ENCODE peak calls at places on chromosomes 16 and 17, in five cellular contexts. One of them, this sample, is unnamed.
A peak's percentile ranks its signal among the peaks of the same experiment; 100 is the strongest.

GRCh38 chr17:1039511-1040215 is 42.7 kb downstream of the TIMM22 start:
- DNase-seq in colonic mucosa: peak; percentile 45
- DNase-seq in CD4-positive, alpha-beta T cell: no peak
- DNase-seq in AG10803: no peak
- DNase-seq in activated CD8-positive, alpha-beta T cell treated with anti-CD3 and anti-CD28 coated beads for 36 hours: no peak
- DNase-seq in this sample: peak; percentile 62

GRCh38 chr16:27214084-27214961 is 11.0 kb downstream of the KDM8 start:
- DNase-seq in colonic mucosa: peak; percentile 73
- DNase-seq in activated CD8-positive, alpha-beta T cell treated with anti-CD3 and anti-CD28 coated beads for 36 hours: no peak
- DNase-seq in AG10803: no peak
- DNase-seq in CD4-positive, alpha-beta T cell: no peak
- DNase-seq in this sample: no peak

GRCh38 chr16:19119564-19119963 is 5.8 kb downstream of the ITPRIPL2 start:
- DNase-seq in AG10803: peak; percentile 87
- DNase-seq in CD4-positive, alpha-beta T cell: no peak
- DNase-seq in activated CD8-positive, alpha-beta T cell treated with anti-CD3 and anti-CD28 coated beads for 36 hours: no peak
- DNase-seq in colonic mucosa: no peak
- DNase-seq in this sample: no peak

GRCh38 chr17:59533694-59534093 is 31.7 kb upstream of the DHX40 start:
- DNase-seq in CD4-positive, alpha-beta T cell: no peak
- DNase-seq in AG10803: no peak
- DNase-seq in activated CD8-positive, alpha-beta T cell treated with anti-CD3 and anti-CD28 coated beads for 36 hours: no peak
- DNase-seq in colonic mucosa: no peak
- DNase-seq in this sample: no peak

GRCh38 chr16:11857161-11857560 is 5.8 kb upstream of the RSL1D1 start:
- DNase-seq in AG10803: peak; percentile 26
- DNase-seq in colonic mucosa: no peak
- DNase-seq in CD4-positive, alpha-beta T cell: no peak
- DNase-seq in activated CD8-positive, alpha-beta T cell treated with anti-CD3 and anti-CD28 coated beads for 36 hours: no peak
- DNase-seq in this sample: no peak

GRCh38 chr17:27338536-27338985 is 44.6 kb downstream of the WSB1 start:
- DNase-seq in AG10803: no peak
- DNase-seq in colonic mucosa: no peak
- DNase-seq in CD4-positive, alpha-beta T cell: no peak
- DNase-seq in activated CD8-positive, alpha-beta T cell treated with anti-CD3 and anti-CD28 coated beads for 36 hours: no peak
- DNase-seq in this sample: no peak

GRCh38 chr16:56749806-56750491 is 20.0 kb downstream of the NUP93 start:
- DNase-seq in colonic mucosa: no peak
- DNase-seq in CD4-positive, alpha-beta T cell: no peak
- DNase-seq in activated CD8-positive, alpha-beta T cell treated with anti-CD3 and anti-CD28 coated beads for 36 hours: no peak
- DNase-seq in AG10803: no peak
- DNase-seq in this sample: no peak

GRCh38 chr16:79253100-79253631 is 347.4 kb downstream of the MAF start:
- DNase-seq in AG10803: no peak
- DNase-seq in activated CD8-positive, alpha-beta T cell treated with anti-CD3 and anti-CD28 coated beads for 36 hours: no peak
- DNase-seq in CD4-positive, alpha-beta T cell: no peak
- DNase-seq in colonic mucosa: peak; percentile 33
- DNase-seq in this sample: no peak

GRCh38 chr16:89020925-89021595 is 44.1 kb upstream of the CBFA2T3 start:
- DNase-seq in colonic mucosa: no peak
- DNase-seq in activated CD8-positive, alpha-beta T cell treated with anti-CD3 and anti-CD28 coated beads for 36 hours: no peak
- DNase-seq in CD4-positive, alpha-beta T cell: no peak
- DNase-seq in AG10803: no peak
- DNase-seq in this sample: no peak

GRCh38 chr16:9595393-9595792 is 503.9 kb downstream of the HAPSTR1 start:
- DNase-seq in CD4-positive, alpha-beta T cell: no peak
- DNase-seq in activated CD8-positive, alpha-beta T cell treated with anti-CD3 and anti-CD28 coated beads for 36 hours: no peak
- DNase-seq in AG10803: no peak
- DNase-seq in colonic mucosa: no peak
- DNase-seq in this sample: no peak

GRCh38 chr16:7456221-7456620 is 123.6 kb downstream of the RBFOX1 start:
- DNase-seq in colonic mucosa: no peak
- DNase-seq in activated CD8-positive, alpha-beta T cell treated with anti-CD3 and anti-CD28 coated beads for 36 hours: no peak
- DNase-seq in CD4-positive, alpha-beta T cell: no peak
- DNase-seq in AG10803: no peak
- DNase-seq in this sample: no peak

GRCh38 chr16:52569296-52569695 is 22.4 kb upstream of the TOX3 start:
- DNase-seq in CD4-positive, alpha-beta T cell: no peak
- DNase-seq in activated CD8-positive, alpha-beta T cell treated with anti-CD3 and anti-CD28 coated beads for 36 hours: no peak
- DNase-seq in colonic mucosa: no peak
- DNase-seq in AG10803: no peak
- DNase-seq in this sample: no peak

GRCh38 chr17:72754513-72754912 is 338.0 kb downstream of the SLC39A11 start:
- DNase-seq in AG10803: no peak
- DNase-seq in colonic mucosa: no peak
- DNase-seq in CD4-positive, alpha-beta T cell: no peak
- DNase-seq in activated CD8-positive, alpha-beta T cell treated with anti-CD3 and anti-CD28 coated beads for 36 hours: no peak
- DNase-seq in this sample: no peak

DNA sequence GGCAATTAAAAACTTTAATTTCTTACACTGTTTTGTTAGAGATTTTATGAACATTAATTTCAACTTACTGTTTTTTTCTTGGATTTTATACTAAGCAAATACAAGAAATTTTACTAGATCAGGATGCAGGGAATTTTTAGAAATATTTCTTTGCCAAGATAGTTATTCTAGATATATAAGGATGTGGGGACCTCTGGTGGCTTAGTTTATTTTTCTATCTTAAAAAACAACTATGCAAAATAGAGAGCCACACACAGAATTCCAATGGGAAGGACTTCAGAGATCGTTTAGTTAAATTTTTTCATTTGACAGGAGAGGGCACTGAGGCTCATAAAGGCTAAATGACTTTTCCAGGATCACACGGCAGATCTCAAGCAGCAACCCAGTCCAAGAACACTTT is 23.0 kb upstream of the CAPNS2 start:
- DNase-seq in activated CD8-positive, alpha-beta T cell treated with anti-CD3 and anti-CD28 coated beads for 36 hours: no peak
- DNase-seq in colonic mucosa: no peak
- DNase-seq in AG10803: peak; percentile 41
- DNase-seq in CD4-positive, alpha-beta T cell: no peak
- DNase-seq in this sample: no peak
- TF ChIP-seq CTCF in activated CD8-positive, alpha-beta T cell treated with anti-CD3 and anti-CD28 coated beads for 36 hours: no peak
- TF ChIP-seq CTCF in colonic mucosa: no peak
- TF ChIP-seq CTCF in AG10803: peak; percentile 50
- TF ChIP-seq CTCF in CD4-positive, alpha-beta T cell: no peak
- TF ChIP-seq CTCF in this sample: no peak

GRCh38 chr17:78674595-78675315 is 97.6 kb upstream of the DNAH17 start:
- DNase-seq in activated CD8-positive, alpha-beta T cell treated with anti-CD3 and anti-CD28 coated beads for 36 hours: no peak
- DNase-seq in colonic mucosa: no peak
- DNase-seq in AG10803: no peak
- DNase-seq in CD4-positive, alpha-beta T cell: no peak
- DNase-seq in this sample: no peak

GRCh38 chr17:78673395-78673794 is 96.2 kb upstream of the DNAH17 start:
- DNase-seq in AG10803: no peak
- DNase-seq in activated CD8-positive, alpha-beta T cell treated with anti-CD3 and anti-CD28 coated beads for 36 hours: no peak
- DNase-seq in CD4-positive, alpha-beta T cell: no peak
- DNase-seq in colonic mucosa: no peak
- DNase-seq in this sample: no peak

GRCh38 chr17:78674156-78674555 is 97.0 kb upstream of the DNAH17 start:
- DNase-seq in CD4-positive, alpha-beta T cell: no peak
- DNase-seq in colonic mucosa: no peak
- DNase-seq in AG10803: no peak
- DNase-seq in activated CD8-positive, alpha-beta T cell treated with anti-CD3 and anti-CD28 coated beads for 36 hours: no peak
- DNase-seq in this sample: no peak

GRCh38 chr17:78671607-78672404 is 94.6 kb upstream of the DNAH17 start:
- DNase-seq in CD4-positive, alpha-beta T cell: no peak
- DNase-seq in colonic mucosa: no peak
- DNase-seq in AG10803: no peak
- DNase-seq in activated CD8-positive, alpha-beta T cell treated with anti-CD3 and anti-CD28 coated beads for 36 hours: no peak
- DNase-seq in this sample: no peak

DNA sequence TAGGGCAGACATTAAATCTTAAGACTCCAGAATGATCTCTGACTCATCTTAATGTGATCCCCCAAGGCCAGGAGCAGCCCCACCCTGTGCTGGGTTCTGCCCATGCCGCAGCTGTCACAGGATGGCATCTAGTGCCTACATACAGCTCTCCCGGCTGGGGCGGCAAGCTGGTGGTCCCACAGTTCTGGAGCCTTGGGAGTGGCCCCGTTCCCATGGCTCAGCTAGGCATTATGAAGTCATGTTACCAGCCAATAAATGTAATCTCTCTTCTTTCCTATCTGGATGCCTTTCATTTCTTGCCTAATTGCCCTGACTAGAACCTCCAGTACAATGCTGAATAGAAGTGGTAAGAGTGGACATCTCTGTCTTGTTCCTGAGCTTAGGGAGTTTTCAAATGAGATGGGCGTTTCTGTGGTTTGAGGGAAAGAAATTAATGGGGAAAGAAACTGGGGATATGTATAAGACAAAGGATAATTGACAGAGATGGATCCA is 95.7 kb upstream of the DNAH17 start:
- DNase-seq in activated CD8-positive, alpha-beta T cell treated with anti-CD3 and anti-CD28 coated beads for 36 hours: no peak
- DNase-seq in AG10803: no peak
- DNase-seq in CD4-positive, alpha-beta T cell: no peak
- DNase-seq in colonic mucosa: no peak
- DNase-seq in this sample: no peak
- TF ChIP-seq CTCF in activated CD8-positive, alpha-beta T cell treated with anti-CD3 and anti-CD28 coated beads for 36 hours: no peak
- TF ChIP-seq CTCF in AG10803: no peak
- TF ChIP-seq CTCF in CD4-positive, alpha-beta T cell: no peak
- TF ChIP-seq CTCF in colonic mucosa: no peak
- TF ChIP-seq CTCF in this sample: no peak

DNA sequence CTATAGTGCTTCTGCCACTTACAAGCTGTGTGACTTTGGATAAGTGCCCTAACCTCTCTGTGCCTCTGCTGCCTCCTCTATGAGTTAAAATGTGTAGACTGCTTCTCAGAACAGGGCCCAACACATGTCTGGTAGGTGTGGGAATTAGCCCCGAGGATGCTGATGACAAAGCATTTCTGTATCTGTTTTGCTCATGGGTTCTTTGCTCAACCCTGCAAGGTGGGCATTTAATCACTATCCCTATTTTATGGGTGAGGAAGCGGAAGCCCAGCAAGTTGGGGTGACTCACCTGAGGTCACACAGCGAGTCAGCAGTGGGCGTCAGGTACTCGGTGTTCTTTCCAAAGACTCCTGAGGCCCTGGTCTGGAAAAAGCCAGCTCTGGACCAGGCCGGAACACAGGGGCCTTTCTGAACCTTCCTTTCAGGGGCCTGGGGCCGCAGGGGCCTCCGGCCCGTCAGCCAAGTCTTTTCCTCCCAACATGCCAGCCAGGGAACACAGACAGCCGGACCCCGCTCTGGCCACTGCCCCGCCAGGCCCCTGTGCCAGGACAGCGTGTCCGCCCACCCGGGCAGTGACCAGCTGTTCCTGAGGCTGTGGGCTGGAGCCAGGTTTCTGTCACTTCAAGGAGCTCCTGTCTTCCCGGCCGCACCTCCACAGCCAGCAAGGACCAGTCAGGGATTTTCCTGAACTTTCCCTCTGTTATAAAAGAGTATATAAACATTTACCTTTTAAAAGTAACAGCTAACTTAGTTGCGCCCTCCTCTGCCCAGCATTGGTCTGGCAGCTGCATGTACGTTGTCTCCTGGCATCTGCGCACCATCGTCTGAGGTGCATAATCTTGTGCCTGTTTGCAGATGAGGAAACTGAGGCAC is 62.5 kb downstream of the SREBF1 start:
- DNase-seq in activated CD8-positive, alpha-beta T cell treated with anti-CD3 and anti-CD28 coated beads for 36 hours: no peak
- DNase-seq in AG10803: no peak
- DNase-seq in colonic mucosa: peak; percentile 85
- DNase-seq in CD4-positive, alpha-beta T cell: no peak
- DNase-seq in this sample: no peak
- TF ChIP-seq CTCF in activated CD8-positive, alpha-beta T cell treated with anti-CD3 and anti-CD28 coated beads for 36 hours: no peak
- TF ChIP-seq CTCF in AG10803: peak; percentile 30
- TF ChIP-seq CTCF in colonic mucosa: peak; percentile 55
- TF ChIP-seq CTCF in CD4-positive, alpha-beta T cell: peak; percentile 28
- TF ChIP-seq CTCF in this sample: no peak

DNA sequence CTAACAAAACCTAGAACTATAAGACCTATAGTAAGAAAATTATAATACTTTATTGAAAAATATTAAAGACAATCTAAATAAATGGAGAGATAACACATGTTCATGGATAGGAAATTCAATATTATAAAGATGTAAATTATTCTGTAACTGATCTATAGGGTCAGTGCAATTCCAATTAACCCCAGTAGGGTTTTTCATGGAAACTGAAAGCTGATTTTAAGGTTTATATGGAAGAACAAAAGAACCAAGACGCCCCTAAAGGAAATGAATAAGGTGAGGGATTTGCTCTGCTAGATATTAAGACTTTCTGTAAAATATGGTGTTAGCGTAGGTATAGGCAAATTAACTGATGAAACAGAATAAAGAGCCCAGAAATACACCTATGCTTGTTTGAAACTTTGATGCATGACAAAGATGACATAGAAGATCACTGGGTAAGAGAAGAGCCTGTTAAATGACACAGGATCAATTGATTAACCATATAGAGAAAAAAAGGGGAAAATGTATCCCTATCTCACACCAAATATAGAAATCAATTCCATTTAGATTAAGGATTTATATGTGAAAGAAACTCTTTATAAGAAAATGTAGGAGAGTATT is 3.0 kb downstream of the ICAM2 start:
- DNase-seq in activated CD8-positive, alpha-beta T cell treated with anti-CD3 and anti-CD28 coated beads for 36 hours: no peak
- DNase-seq in CD4-positive, alpha-beta T cell: no peak
- DNase-seq in colonic mucosa: no peak
- DNase-seq in AG10803: no peak
- DNase-seq in this sample: no peak
- TF ChIP-seq CTCF in activated CD8-positive, alpha-beta T cell treated with anti-CD3 and anti-CD28 coated beads for 36 hours: peak; percentile 64
- TF ChIP-seq CTCF in CD4-positive, alpha-beta T cell: peak; percentile 38
- TF ChIP-seq CTCF in colonic mucosa: no peak
- TF ChIP-seq CTCF in AG10803: peak; percentile 36
- TF ChIP-seq CTCF in this sample: peak; percentile 83

GRCh38 chr16:46900464-46901235 is 16.5 kb downstream of the GPT2 start:
- DNase-seq in CD4-positive, alpha-beta T cell: no peak
- DNase-seq in activated CD8-positive, alpha-beta T cell treated with anti-CD3 and anti-CD28 coated beads for 36 hours: no peak
- DNase-seq in AG10803: no peak
- DNase-seq in colonic mucosa: no peak
- DNase-seq in this sample: no peak
- TF ChIP-seq CTCF in CD4-positive, alpha-beta T cell: no peak
- TF ChIP-seq CTCF in activated CD8-positive, alpha-beta T cell treated with anti-CD3 and anti-CD28 coated beads for 36 hours: no peak
- TF ChIP-seq CTCF in AG10803: no peak
- TF ChIP-seq CTCF in colonic mucosa: no peak
- TF ChIP-seq CTCF in this sample: no peak

This sample was measured in endothelial cell.